ENCODE peak calls at places on chromosomes 6 and 20, in ten cellular contexts. E is occipital lobe; L is left ventricle myocardium inferior; R is NCI-H345; M is activated CD4-positive, alpha-beta T cell treated with anti-CD3 and anti-CD28 coated beads, Interleukin-2, amount 50 U/mL, for 1 hour; F is aorta; I is NCI-H524; Q is T follicular helper cell; J is choroid plexus epithelial cell; A is activated CD4-positive, CD25-positive, alpha-beta regulatory T cell. N is an unnamed sample.

GRCh38 chr6:11232968-11233626 is 629 bp upstream of the NEDD9 start:
- DNase-seq in E (no peak), L (no peak), R (no peak), M (no peak), F (no peak), I (peak), Q (no peak), J (no peak), A (no peak), N (no peak)

GRCh38 chr20:32634041-32634805 is 39.5 kb downstream of the C20orf203 start:
- DNase-seq in E (no peak), L (no peak), R (peak), M (no peak), F (no peak), I (peak), Q (no peak), J (peak), A (no peak), N (no peak)

GRCh38 chr6:130233332-130233731 is 10.6 kb upstream of the SAMD3 start:
- DNase-seq in E (no peak), L (no peak), R (no peak), M (no peak), F (no peak), I (no peak), Q (no peak), J (peak), A (no peak), N (no peak)

GRCh38 chr6:43695078-43695966 is 7.7 kb upstream of the MRPS18A start:
- DNase-seq in E (no peak), L (peak), R (peak), M (no peak), F (no peak), I (peak), Q (no peak), J (peak), A (no peak), N (no peak)

GRCh38 chr20:37394543-37395410 is 48.8 kb downstream of the SRC start:
- DNase-seq in E (no peak), L (no peak), R (peak), M (no peak), F (peak), I (peak), Q (no peak), J (no peak), A (no peak), N (no peak)

GRCh38 chr6:143406673-143407072 is 43.8 kb downstream of the ADAT2 start:
- DNase-seq in E (no peak), L (no peak), R (no peak), M (no peak), F (no peak), I (no peak), Q (no peak), J (no peak), A (no peak), N (no peak)

GRCh38 chr6:90411292-90411781 is 114.7 kb upstream of the BACH2 start:
- DNase-seq in E (no peak), L (no peak), R (no peak), M (peak), F (no peak), I (no peak), Q (peak), J (peak), A (peak), N (no peak)

GRCh38 chr20:57513199-57513598 is 11.7 kb downstream of the CTCFL start:
- DNase-seq in E (no peak), L (no peak), R (no peak), M (no peak), F (no peak), I (no peak), Q (no peak), J (peak), A (no peak), N (no peak)

GRCh38 chr20:6053776-6054688 is at the start of gene LRRN4:
- DNase-seq in E (no peak), L (no peak), R (peak), M (no peak), F (no peak), I (peak), Q (no peak), J (no peak), A (no peak), N (no peak)

GRCh38 chr6:76230711-76231110 is 158.2 kb upstream of the IMPG1 start:
- DNase-seq in E (no peak), L (no peak), R (no peak), M (no peak), F (no peak), I (peak), Q (no peak), J (no peak), A (no peak), N (no peak)

GRCh38 chr20:1388253-1388652 is 4.6 kb downstream of the FKBP1A start:
- DNase-seq in E (no peak), L (no peak), R (no peak), M (no peak), F (no peak), I (no peak), Q (no peak), J (no peak), A (no peak), N (no peak)

GRCh38 chr6:7580537-7580926 is 9.5 kb upstream of the SNRNP48 start:
- DNase-seq in E (no peak), L (no peak), R (no peak), M (no peak), F (no peak), I (no peak), Q (no peak), J (no peak), A (no peak), N (no peak)

GRCh38 chr6:50791900-50792508 is 26.7 kb upstream of the TFAP2B start:
- DNase-seq in E (no peak), L (no peak), R (peak), M (no peak), F (no peak), I (peak), Q (no peak), J (peak), A (no peak), N (peak)

N was measured in Karpas-422.